ENCODE peak calls at places on chromosome 7, in seven cellular contexts. B is brain microvascular endothelial cell; A is SK-N-MC; J is activated CD4-positive, alpha-beta T cell treated with anti-CD3 and anti-CD28 coated beads for 48 hours; H is activated effector memory CD4-positive, alpha-beta T cell treated with anti-CD3 and anti-CD28 coated beads, Interleukin-2, amount 50 U/mL, for 16 hours; C is NCI-H1105 treated with DMSO at 0.1 percent for 48 hours; K is A172. O is an unnamed sample.

GRCh38 chr7:98598846-98599615 is 18.1 kb upstream of the NPTX2 start:
- DNase-seq in B (no peak), A (no peak), J (no peak), H (no peak), C (peak; percentile 2), K (no peak), O (no peak)

GRCh38 chr7:28804990-28805389 is 153.1 kb downstream of the TRIL start:
- DNase-seq in B (peak; percentile 59), A (no peak), J (no peak), H (no peak), C (no peak), K (peak; percentile 81), O (no peak)

GRCh38 chr7:64753032-64753431 is 41.2 kb upstream of the ZNF138 start:
- DNase-seq in B (no peak), A (no peak), J (no peak), H (no peak), C (no peak), K (no peak), O (no peak)

GRCh38 chr7:48087349-48087748 is 1.7 kb upstream of the UPP1 start:
- DNase-seq in B (peak; percentile 67), A (no peak), J (no peak), H (no peak), C (no peak), K (peak; percentile 68), O (no peak)

GRCh38 chr7:98221611-98222532 is 10.6 kb downstream of the BHLHA15 start:
- DNase-seq in B (no peak), A (no peak), J (no peak), H (no peak), C (no peak), K (no peak), O (peak; percentile 60)

GRCh38 chr7:133230591-133231194 is 22.2 kb upstream of the EXOC4 start:
- DNase-seq in B (peak; percentile 76), A (peak; percentile 42), J (peak; percentile 63), H (peak; percentile 67), C (peak; percentile 48), K (peak; percentile 36), O (no peak)

GRCh38 chr7:90958669-90959068 is 305.6 kb upstream of the FZD1 start:
- DNase-seq in B (peak; percentile 40), A (no peak), J (no peak), H (no peak), C (no peak), K (no peak), O (no peak)

GRCh38 chr7:46150202-46150601 is 229.1 kb upstream of the IGFBP3 start:
- DNase-seq in B (no peak), A (no peak), J (no peak), H (no peak), C (no peak), K (no peak), O (no peak)

GRCh38 chr7:142153400-142153799 is 41.9 kb downstream of the MGAM2 start:
- DNase-seq in B (peak; percentile 17), A (no peak), J (peak; percentile 7), H (no peak), C (no peak), K (peak; percentile 11), O (no peak)

GRCh38 chr7:105875505-105875904 is 894 bp downstream of the ATXN7L1 start:
- DNase-seq in B (no peak), A (no peak), J (no peak), H (no peak), C (no peak), K (no peak), O (no peak)

GRCh38 chr7:33339074-33339805 is 209.9 kb downstream of the BBS9 start:
- DNase-seq in B (no peak), A (no peak), J (no peak), H (no peak), C (no peak), K (no peak), O (no peak)

GRCh38 chr7:84865560-84865959 is 321.3 kb downstream of the SEMA3D start:
- DNase-seq in B (no peak), A (no peak), J (no peak), H (no peak), C (no peak), K (no peak), O (no peak)

GRCh38 chr7:77800158-77800557 is 1.6 kb downstream of the PHTF2 start:
- DNase-seq in B (peak; percentile 58), A (no peak), J (peak; percentile 17), H (peak; percentile 69), C (no peak), K (no peak), O (no peak)

GRCh38 chr7:144074374-144074773 is 4.8 kb downstream of the OR2A25 start:
- DNase-seq in B (no peak), A (no peak), J (no peak), H (no peak), C (no peak), K (no peak), O (no peak)

GRCh38 chr7:92875719-92876118 is 39.3 kb upstream of the CDK6 start:
- DNase-seq in B (peak; percentile 49), A (no peak), J (peak; percentile 43), H (peak; percentile 63), C (no peak), K (no peak), O (no peak)

GRCh38 chr7:51633596-51633995 is 317.0 kb upstream of the COBL start:
- DNase-seq in B (no peak), A (no peak), J (no peak), H (no peak), C (no peak), K (no peak), O (no peak)

GRCh38 chr7:30268666-30269065 is 15.7 kb upstream of the ZNRF2 start:
- DNase-seq in B (no peak), A (no peak), J (no peak), H (no peak), C (no peak), K (no peak), O (no peak)

GRCh38 chr7:69738396-69738889 is 140.2 kb downstream of the AUTS2 start:
- DNase-seq in B (no peak), A (peak; percentile 12), J (no peak), H (no peak), C (no peak), K (peak; percentile 71), O (no peak)

GRCh38 chr7:364536-364935 is 74.6 kb downstream of the FOXL3 start:
- DNase-seq in B (no peak), A (no peak), J (no peak), H (peak; percentile 53), C (no peak), K (no peak), O (no peak)

GRCh38 chr7:50681451-50682045 is 101.1 kb downstream of the GRB10 start:
- DNase-seq in B (no peak), A (no peak), J (no peak), H (no peak), C (no peak), K (no peak), O (no peak)

GRCh38 chr7:124171068-124171467 is 138.2 kb upstream of the TMEM229A start:
- DNase-seq in B (peak; percentile 7), A (peak; percentile 26), J (no peak), H (no peak), C (peak; percentile 56), K (peak; percentile 70), O (no peak)